ENCODE peak calls at places on chromosomes 6 and 20, in five cellular contexts. One of them, this sample, is unnamed.

GRCh38 chr6:36073587-36073986 is 46.0 kb downstream of the MAPK14 start:
- DNase-seq in right atrium auricular region: no peak
- DNase-seq in cardiac muscle cell: no peak
- DNase-seq in fibroblast of mammary gland: no peak
- DNase-seq in fibroblast of pulmonary artery: no peak
- DNase-seq in this sample: no peak

GRCh38 chr6:38241200-38241599 is 398.5 kb downstream of the BTBD9 start:
- DNase-seq in fibroblast of pulmonary artery: no peak
- DNase-seq in cardiac muscle cell: no peak
- DNase-seq in right atrium auricular region: no peak
- DNase-seq in fibroblast of mammary gland: no peak
- DNase-seq in this sample: no peak

GRCh38 chr6:16514249-16514648 is 247.0 kb downstream of the ATXN1 start:
- DNase-seq in right atrium auricular region: no peak
- DNase-seq in cardiac muscle cell: peak
- DNase-seq in fibroblast of pulmonary artery: peak
- DNase-seq in fibroblast of mammary gland: peak
- DNase-seq in this sample: no peak

GRCh38 chr6:42128460-42129359 is 13.7 kb downstream of the C6orf132 start:
- DNase-seq in cardiac muscle cell: no peak
- DNase-seq in right atrium auricular region: no peak
- DNase-seq in fibroblast of pulmonary artery: no peak
- DNase-seq in fibroblast of mammary gland: no peak
- DNase-seq in this sample: no peak

GRCh38 chr6:94636780-94637385 is 940.5 kb upstream of the MANEA start:
- DNase-seq in fibroblast of pulmonary artery: peak
- DNase-seq in cardiac muscle cell: no peak
- DNase-seq in fibroblast of mammary gland: no peak
- DNase-seq in right atrium auricular region: no peak
- DNase-seq in this sample: no peak

GRCh38 chr6:170294813-170295518 is 4.1 kb upstream of the DLL1 start:
- DNase-seq in cardiac muscle cell: no peak
- DNase-seq in fibroblast of pulmonary artery: no peak
- DNase-seq in fibroblast of mammary gland: no peak
- DNase-seq in right atrium auricular region: no peak
- DNase-seq in this sample: no peak

GRCh38 chr6:55953384-55953783 is 78.0 kb upstream of the BMP5 start:
- DNase-seq in fibroblast of mammary gland: peak
- DNase-seq in cardiac muscle cell: peak
- DNase-seq in right atrium auricular region: no peak
- DNase-seq in fibroblast of pulmonary artery: peak
- DNase-seq in this sample: no peak

GRCh38 chr20:6711950-6712634 is 55.4 kb upstream of the BMP2 start:
- DNase-seq in cardiac muscle cell: no peak
- DNase-seq in right atrium auricular region: no peak
- DNase-seq in fibroblast of pulmonary artery: no peak
- DNase-seq in fibroblast of mammary gland: no peak
- DNase-seq in this sample: no peak

GRCh38 chr6:115838763-115839401 is 221.8 kb downstream of the FRK start:
- DNase-seq in fibroblast of mammary gland: peak
- DNase-seq in right atrium auricular region: no peak
- DNase-seq in fibroblast of pulmonary artery: peak
- DNase-seq in cardiac muscle cell: peak
- DNase-seq in this sample: no peak

GRCh38 chr6:145015739-145016558 is 719.4 kb downstream of the EPM2A start:
- DNase-seq in fibroblast of pulmonary artery: peak
- DNase-seq in fibroblast of mammary gland: peak
- DNase-seq in right atrium auricular region: no peak
- DNase-seq in cardiac muscle cell: peak
- DNase-seq in this sample: no peak

GRCh38 chr20:63014710-63015109 is 7.9 kb upstream of the BHLHE23 start:
- DNase-seq in fibroblast of mammary gland: no peak
- DNase-seq in right atrium auricular region: no peak
- DNase-seq in fibroblast of pulmonary artery: peak
- DNase-seq in cardiac muscle cell: peak
- DNase-seq in this sample: no peak

GRCh38 chr20:49833483-49833882 is 20.9 kb downstream of the SLC9A8 start:
- DNase-seq in fibroblast of pulmonary artery: no peak
- DNase-seq in cardiac muscle cell: no peak
- DNase-seq in fibroblast of mammary gland: no peak
- DNase-seq in right atrium auricular region: no peak
- DNase-seq in this sample: no peak

GRCh38 chr6:146851837-146852236 is 253.1 kb downstream of the ADGB start:
- DNase-seq in fibroblast of pulmonary artery: peak
- DNase-seq in fibroblast of mammary gland: peak
- DNase-seq in cardiac muscle cell: peak
- DNase-seq in right atrium auricular region: no peak
- DNase-seq in this sample: no peak

GRCh38 chr20:48921168-48921882 is at the start of gene ARFGEF2:
- DNase-seq in fibroblast of mammary gland: peak
- DNase-seq in cardiac muscle cell: peak
- DNase-seq in fibroblast of pulmonary artery: peak
- DNase-seq in right atrium auricular region: peak
- DNase-seq in this sample: peak

GRCh38 chr20:1945134-1945618 is 48.7 kb downstream of the PDYN start:
- DNase-seq in fibroblast of mammary gland: peak
- DNase-seq in cardiac muscle cell: peak
- DNase-seq in right atrium auricular region: peak
- DNase-seq in fibroblast of pulmonary artery: peak
- DNase-seq in this sample: no peak

GRCh38 chr20:46205349-46205748 is 87.2 kb downstream of the CD40 start:
- DNase-seq in cardiac muscle cell: no peak
- DNase-seq in fibroblast of pulmonary artery: no peak
- DNase-seq in right atrium auricular region: no peak
- DNase-seq in fibroblast of mammary gland: no peak
- DNase-seq in this sample: no peak

GRCh38 chr20:63381781-63382431 is 20.8 kb upstream of the CHRNA4 start:
- DNase-seq in fibroblast of pulmonary artery: peak
- DNase-seq in right atrium auricular region: no peak
- DNase-seq in fibroblast of mammary gland: no peak
- DNase-seq in cardiac muscle cell: no peak
- DNase-seq in this sample: no peak

GRCh38 chr6:9563996-9564395 is 850.9 kb downstream of the TFAP2A start:
- DNase-seq in fibroblast of pulmonary artery: no peak
- DNase-seq in right atrium auricular region: no peak
- DNase-seq in cardiac muscle cell: peak
- DNase-seq in fibroblast of mammary gland: no peak
- DNase-seq in this sample: no peak

GRCh38 chr20:21862224-21862927 is 156.9 kb downstream of the PAX1 start:
- DNase-seq in fibroblast of pulmonary artery: no peak
- DNase-seq in right atrium auricular region: no peak
- DNase-seq in fibroblast of mammary gland: no peak
- DNase-seq in cardiac muscle cell: no peak
- DNase-seq in this sample: no peak

GRCh38 chr20:58700121-58700780 is 7.7 kb downstream of the NPEPL1 start:
- DNase-seq in fibroblast of pulmonary artery: no peak
- DNase-seq in right atrium auricular region: no peak
- DNase-seq in cardiac muscle cell: peak
- DNase-seq in fibroblast of mammary gland: peak
- DNase-seq in this sample: no peak

GRCh38 chr20:18224968-18225568 is 63.3 kb upstream of the ZNF133 start:
- DNase-seq in cardiac muscle cell: peak
- DNase-seq in right atrium auricular region: no peak
- DNase-seq in fibroblast of mammary gland: peak
- DNase-seq in fibroblast of pulmonary artery: peak
- DNase-seq in this sample: no peak

GRCh38 chr6:157226761-157227160 is 96.6 kb downstream of the TMEM242 start:
- DNase-seq in fibroblast of pulmonary artery: peak
- DNase-seq in right atrium auricular region: no peak
- DNase-seq in cardiac muscle cell: peak
- DNase-seq in fibroblast of mammary gland: no peak
- DNase-seq in this sample: no peak

GRCh38 chr6:1993049-1993448 is 252.4 kb downstream of the GMDS start:
- DNase-seq in fibroblast of pulmonary artery: no peak
- DNase-seq in cardiac muscle cell: no peak
- DNase-seq in fibroblast of mammary gland: peak
- DNase-seq in right atrium auricular region: no peak
- DNase-seq in this sample: no peak

GRCh38 chr6:81753709-81754678 is 1.5 kb upstream of the TENT5A start:
- DNase-seq in right atrium auricular region: peak
- DNase-seq in fibroblast of pulmonary artery: peak
- DNase-seq in fibroblast of mammary gland: peak
- DNase-seq in cardiac muscle cell: peak
- DNase-seq in this sample: peak

GRCh38 chr6:81751388-81752083 is 945 bp downstream of the TENT5A start:
- DNase-seq in right atrium auricular region: peak
- DNase-seq in cardiac muscle cell: peak
- DNase-seq in fibroblast of mammary gland: no peak
- DNase-seq in fibroblast of pulmonary artery: peak
- DNase-seq in this sample: peak

GRCh38 chr6:81752084-81752968 is at the start of gene TENT5A:
- DNase-seq in fibroblast of pulmonary artery: peak
- DNase-seq in fibroblast of mammary gland: peak
- DNase-seq in cardiac muscle cell: peak
- DNase-seq in right atrium auricular region: peak
- DNase-seq in this sample: peak

GRCh38 chr6:81754906-81755305 is 2.4 kb upstream of the TENT5A start:
- DNase-seq in fibroblast of mammary gland: no peak
- DNase-seq in right atrium auricular region: no peak
- DNase-seq in fibroblast of pulmonary artery: no peak
- DNase-seq in cardiac muscle cell: no peak
- DNase-seq in this sample: no peak

GRCh38 chr6:81752969-81753708 is 658 bp upstream of the TENT5A start:
- DNase-seq in right atrium auricular region: peak
- DNase-seq in fibroblast of mammary gland: peak
- DNase-seq in cardiac muscle cell: peak
- DNase-seq in fibroblast of pulmonary artery: peak
- DNase-seq in this sample: peak
- TF ChIP-seq CTCF in right atrium auricular region: no peak
- TF ChIP-seq CTCF in fibroblast of mammary gland: peak
- TF ChIP-seq CTCF in cardiac muscle cell: peak
- TF ChIP-seq CTCF in fibroblast of pulmonary artery: peak
- TF ChIP-seq CTCF in this sample: no peak

DNA sequence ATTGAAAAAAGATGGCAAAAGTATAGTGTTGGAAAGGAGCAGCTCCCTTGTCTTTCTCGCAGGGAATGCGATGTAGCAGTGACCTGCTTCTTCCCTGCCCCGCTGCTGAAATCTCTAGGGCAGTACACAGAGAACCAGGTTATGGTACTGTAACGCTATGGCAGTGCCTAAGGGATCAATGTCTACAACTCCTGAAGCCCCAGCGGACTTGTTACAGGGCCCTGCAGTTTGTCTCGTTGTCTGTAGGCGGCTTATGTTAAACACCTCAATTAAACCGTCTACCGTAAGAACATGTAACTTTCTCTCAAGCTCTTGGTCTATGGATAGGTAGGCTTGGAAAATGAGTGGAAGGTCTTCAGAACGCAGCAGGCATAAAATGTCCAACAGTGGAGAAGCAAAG is 44.8 kb upstream of the SLC17A4 start:
- DNase-seq in cardiac muscle cell: no peak
- DNase-seq in fibroblast of mammary gland: no peak
- DNase-seq in right atrium auricular region: no peak
- DNase-seq in fibroblast of pulmonary artery: no peak
- DNase-seq in this sample: no peak
- TF ChIP-seq CTCF in cardiac muscle cell: no peak
- TF ChIP-seq CTCF in fibroblast of mammary gland: no peak
- TF ChIP-seq CTCF in right atrium auricular region: no peak
- TF ChIP-seq CTCF in fibroblast of pulmonary artery: no peak
- TF ChIP-seq CTCF in this sample: no peak

DNA sequence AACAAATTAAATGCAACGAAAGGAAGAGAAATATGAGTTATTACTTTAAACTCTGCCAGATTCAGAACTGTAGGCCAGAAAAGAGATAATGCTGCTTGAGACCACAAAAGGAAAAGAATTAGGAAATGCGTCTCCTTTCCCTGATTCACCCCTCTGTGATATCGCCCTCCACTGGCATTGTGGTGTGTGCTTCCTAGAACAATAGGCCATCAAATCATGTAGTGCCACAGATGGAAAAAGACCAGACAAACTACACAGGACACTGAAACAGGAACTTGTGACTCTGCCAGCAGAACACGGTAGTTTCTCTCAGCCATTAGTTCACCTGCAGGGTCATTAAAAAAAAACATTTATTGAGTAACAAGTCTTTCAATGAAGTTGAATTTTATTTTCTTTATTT is 14.8 kb upstream of the LAMA4 start:
- DNase-seq in fibroblast of pulmonary artery: peak
- DNase-seq in fibroblast of mammary gland: peak
- DNase-seq in cardiac muscle cell: peak
- DNase-seq in right atrium auricular region: no peak
- DNase-seq in this sample: no peak
- TF ChIP-seq CTCF in fibroblast of pulmonary artery: peak
- TF ChIP-seq CTCF in fibroblast of mammary gland: peak
- TF ChIP-seq CTCF in cardiac muscle cell: peak
- TF ChIP-seq CTCF in right atrium auricular region: peak
- TF ChIP-seq CTCF in this sample: peak

DNA sequence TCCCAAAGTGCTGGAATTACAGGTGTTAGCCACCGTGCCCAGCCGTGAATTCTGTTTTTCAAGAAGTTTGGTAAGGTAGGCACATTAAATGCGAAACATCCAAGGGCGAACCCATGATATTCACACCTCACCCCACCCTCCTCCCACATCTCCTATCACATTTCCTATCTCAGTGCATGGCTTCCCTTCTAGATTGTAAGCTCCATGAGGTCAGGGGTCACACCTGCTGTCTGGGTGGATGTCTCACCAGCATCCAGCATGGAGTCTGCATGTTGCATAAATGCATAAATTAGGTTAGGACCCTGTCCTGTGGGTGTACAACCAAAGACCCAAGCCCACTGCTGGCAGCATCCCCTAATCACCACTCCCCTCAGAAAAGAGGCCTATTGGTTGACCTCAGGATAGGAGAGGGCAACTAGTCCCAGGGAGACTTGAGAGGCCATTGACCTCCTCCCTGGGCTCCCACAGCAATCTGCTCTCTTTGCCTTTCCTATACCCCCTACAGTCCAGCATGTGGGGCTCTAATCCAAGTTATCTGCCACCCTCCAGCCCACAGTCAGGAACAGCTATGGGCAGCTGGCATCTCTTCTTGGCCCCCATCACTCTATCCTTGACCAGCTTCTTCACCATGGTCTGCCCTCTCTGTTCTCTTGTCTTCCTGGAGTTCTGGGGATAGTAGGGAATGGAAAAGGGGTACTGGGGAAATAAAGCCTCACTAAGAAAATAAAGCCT is 4.2 kb downstream of the PRRT1 start:
- DNase-seq in cardiac muscle cell: no peak
- DNase-seq in right atrium auricular region: no peak
- DNase-seq in fibroblast of pulmonary artery: no peak
- DNase-seq in fibroblast of mammary gland: no peak
- DNase-seq in this sample: no peak
- TF ChIP-seq CTCF in cardiac muscle cell: no peak
- TF ChIP-seq CTCF in right atrium auricular region: no peak
- TF ChIP-seq CTCF in fibroblast of pulmonary artery: no peak
- TF ChIP-seq CTCF in fibroblast of mammary gland: no peak
- TF ChIP-seq CTCF in this sample: no peak

This sample was measured in osteocyte.